ENCODE peak calls at places on chromosomes 13 and 19, in five cellular contexts. I is thoracic aorta, M is endodermal cell, V is left ventricle myocardium inferior, K is H9. T is an unnamed sample.

GRCh38 chr13:49498211-49498610 is 2.5 kb downstream of the PHF11 start:
- DNase-seq in M (no peak), I (no peak), K (no peak), V (no peak), T (no peak)

GRCh38 chr19:40908981-40909380 is 26.9 kb upstream of the CYP2A7 start:
- DNase-seq in K (no peak), V (no peak), M (no peak), I (no peak), T (no peak)

GRCh38 chr19:48603850-48604249 is 2.7 kb upstream of the SPACA4 start:
- DNase-seq in V (no peak), I (no peak), M (no peak), K (no peak), T (no peak)

GRCh38 chr19:3880471-3881271 is at the start of gene ATCAY:
- DNase-seq in M (peak; percentile 89), I (no peak), V (no peak), K (peak; percentile 90), T (no peak)

GRCh38 chr13:35865341-35866240 is 265.6 kb downstream of the DCLK1 start:
- DNase-seq in K (no peak), V (no peak), I (no peak), M (no peak), T (no peak)

GRCh38 chr13:70959376-70959775 is 851.1 kb upstream of the KLHL1 start:
- DNase-seq in M (no peak), V (no peak), K (no peak), I (no peak), T (no peak)

GRCh38 chr19:17243854-17244617 is 1.7 kb downstream of the NR2F6 start:
- DNase-seq in V (peak; percentile 75), K (peak; percentile 59), M (peak; percentile 85), I (no peak), T (no peak)

GRCh38 chr19:9342610-9343304 is 18.8 kb downstream of the ZNF559 start:
- DNase-seq in V (no peak), K (no peak), I (no peak), M (no peak), T (no peak)

GRCh38 chr13:19927117-19927734 is 31.3 kb upstream of the ZMYM2 start:
- DNase-seq in M (no peak), K (no peak), V (no peak), I (no peak), T (no peak)

GRCh38 chr19:7731615-7732014 is 295 bp downstream of the CLEC4G start:
- DNase-seq in K (no peak), V (no peak), I (no peak), M (no peak), T (no peak)

GRCh38 chr19:14661372-14661924 is 13.2 kb downstream of the ADGRE3 start:
- DNase-seq in V (no peak), I (no peak), M (no peak), K (no peak), T (no peak)

GRCh38 chr19:38977445-38978314 is 2.1 kb upstream of the FBXO17 start:
- DNase-seq in I (no peak), V (no peak), M (no peak), K (no peak), T (peak; percentile 45)

GRCh38 chr13:111511219-111511732 is 190.8 kb downstream of the TEX29 start:
- DNase-seq in K (no peak), V (no peak), M (no peak), I (no peak), T (no peak)

GRCh38 chr19:28701491-28701890 is 511.5 kb downstream of the UQCRFS1 start:
- DNase-seq in K (no peak), I (no peak), M (no peak), V (no peak), T (no peak)

GRCh38 chr19:50358483-50359431 is 6.7 kb downstream of the NAPSA start:
- DNase-seq in I (no peak), K (no peak), V (peak; percentile 74), M (no peak), T (no peak)

GRCh38 chr13:106336663-106337062 is 198.8 kb downstream of the EFNB2 start:
- DNase-seq in M (no peak), I (no peak), V (no peak), K (no peak), T (no peak)

GRCh38 chr13:66635526-66635925 is 594.6 kb downstream of the PCDH9 start:
- DNase-seq in K (no peak), V (no peak), I (no peak), M (no peak), T (peak; percentile 60)

GRCh38 chr19:54188224-54188871 is 1.0 kb downstream of the MBOAT7 start:
- DNase-seq in V (no peak), K (peak; percentile 34), M (peak; percentile 62), I (no peak), T (no peak)

GRCh38 chr13:79423801-79424642 is 18.0 kb upstream of the RBM26 start:
- DNase-seq in V (no peak), M (no peak), K (no peak), I (no peak), T (no peak)

GRCh38 chr13:52393572-52394357 is 12.2 kb downstream of the THSD1 start:
- DNase-seq in K (no peak), I (no peak), V (no peak), M (no peak), T (no peak)

GRCh38 chr19:35774274-35775045 is 904 bp upstream of the ARHGAP33 start:
- DNase-seq in V (no peak), I (no peak), K (peak; percentile 36), M (no peak), T (no peak)

GRCh38 chr13:100694722-100695644 is 20.4 kb upstream of the TMTC4 start:
- DNase-seq in M (peak; percentile 89), V (no peak), I (no peak), K (peak; percentile 84), T (no peak)

GRCh38 chr13:103031332-103031873 is 34.8 kb downstream of the SLC10A2 start:
- DNase-seq in I (no peak), K (no peak), M (no peak), V (no peak), T (no peak)

GRCh38 chr13:110780410-110780809 is 66.9 kb downstream of the ING1 start:
- DNase-seq in M (no peak), K (no peak), V (no peak), I (no peak), T (no peak)

GRCh38 chr19:49056101-49056901 is 1.2 kb downstream of the CGB7 start:
- DNase-seq in M (peak; percentile 89), K (peak; percentile 79), V (peak; percentile 55), I (no peak), T (no peak)

GRCh38 chr13:73922728-73923393 is 211.3 kb downstream of the KLF12 start:
- DNase-seq in I (no peak), M (no peak), K (no peak), V (no peak), T (no peak)

GRCh38 chr19:43751466-43752220 is 3.1 kb downstream of the SMG9 start:
- DNase-seq in K (no peak), M (no peak), V (no peak), I (no peak), T (no peak)

GRCh38 chr19:35139618-35139943 is 957 bp downstream of the FXYD1 start:
- DNase-seq in K (no peak), V (no peak), I (no peak), M (no peak), T (no peak)

GRCh38 chr19:45809643-45810159 is 5.4 kb downstream of the RSPH6A start:
- DNase-seq in V (no peak), K (peak; percentile 72), I (no peak), M (peak; percentile 71), T (no peak)

GRCh38 chr13:58463841-58464240 is 832.3 kb downstream of the PCDH17 start:
- DNase-seq in I (no peak), K (no peak), V (no peak), M (no peak), T (no peak)

GRCh38 chr19:54153731-54154326 is 5.7 kb downstream of the LENG1 start:
- DNase-seq in V (no peak), M (no peak), K (no peak), I (no peak), T (no peak)

GRCh38 chr19:58218899-58219298 is 9.8 kb upstream of the ZNF544 start:
- DNase-seq in M (peak; percentile 76), I (no peak), V (no peak), K (peak; percentile 73), T (no peak)

GRCh38 chr19:15812059-15812722 is 3.3 kb downstream of the OR10H1 start:
- DNase-seq in K (no peak), I (no peak), M (no peak), V (no peak), T (no peak)

GRCh38 chr19:30851646-30852045 is 479.5 kb downstream of the ZNF536 start:
- DNase-seq in I (no peak), K (no peak), V (no peak), M (no peak), T (no peak)

DNA sequence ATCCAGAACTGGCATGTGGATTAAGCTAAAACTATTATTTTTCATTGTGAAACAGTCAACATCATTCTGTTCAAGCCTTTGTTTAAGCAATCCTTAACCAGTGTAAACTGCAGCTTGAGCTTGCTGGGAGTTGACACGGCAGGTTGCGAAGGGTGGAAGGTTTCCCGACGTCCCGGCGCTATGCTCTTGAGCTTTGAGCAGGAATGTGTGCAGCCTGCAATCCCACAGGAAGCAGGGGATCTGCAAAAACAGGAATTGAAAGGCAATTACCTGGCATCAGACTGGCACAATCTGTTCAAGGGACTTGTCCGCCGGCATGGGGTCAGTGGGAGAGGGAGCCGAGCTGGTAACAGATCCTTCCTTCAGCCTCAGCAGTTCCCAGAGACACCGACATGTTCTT is 586.7 kb upstream of the SGCG start:
- DNase-seq in I (no peak), M (no peak), K (no peak), V (no peak), T (no peak)
- H3K27ac ChIP-seq in I (no peak overlapping the region), M (no peak overlapping the region), K (no peak overlapping the region), V (no peak overlapping the region), T (no peak overlapping the region)

DNA sequence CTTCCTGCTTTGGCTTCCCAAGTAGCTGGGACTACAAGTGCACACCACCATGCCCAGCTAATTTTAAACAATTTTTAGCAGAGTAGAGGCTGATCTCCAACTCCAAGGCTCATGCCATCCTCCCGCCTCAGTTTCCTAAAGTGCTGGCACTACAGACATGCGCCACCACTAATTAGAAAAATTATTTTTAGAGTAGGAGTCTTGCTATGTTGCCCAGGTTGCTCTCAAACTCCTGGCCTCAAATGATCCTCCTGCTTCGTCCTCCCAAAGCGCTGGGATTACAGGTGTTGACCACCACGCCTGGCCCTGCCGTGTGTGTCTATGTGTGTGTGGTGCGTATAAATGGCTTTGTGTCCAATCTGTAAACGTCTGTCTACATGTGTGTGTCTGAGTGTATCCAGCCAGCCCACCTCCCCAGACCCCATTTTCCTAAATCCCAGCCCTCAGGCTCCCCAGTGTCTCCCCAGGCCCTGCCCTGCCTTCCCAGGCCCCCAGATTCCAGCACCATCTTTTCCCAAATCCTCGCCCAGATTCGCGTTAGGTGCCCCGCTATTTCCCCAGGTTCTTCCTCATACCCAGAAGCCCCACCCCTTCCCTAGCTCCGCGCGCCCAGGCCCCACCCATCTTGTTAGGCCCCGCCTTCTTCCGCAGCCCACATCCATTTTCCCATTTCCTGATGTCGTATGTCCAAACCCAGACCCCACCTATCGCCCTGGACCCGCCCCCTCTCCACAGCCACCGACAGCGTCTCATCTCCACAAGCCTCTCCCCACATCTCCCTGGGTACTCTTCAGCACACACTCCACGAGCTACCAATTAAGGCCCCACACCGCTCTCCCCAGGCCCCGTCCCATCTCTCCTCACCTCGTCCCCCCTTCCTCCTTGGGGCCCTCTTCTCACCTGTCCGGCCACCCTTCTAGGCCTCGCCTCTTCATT is 24.9 kb downstream of the SLC8A2 start:
- DNase-seq in I (no peak), K (peak; percentile 96), V (no peak), M (peak; percentile 97), T (no peak)
- H3K27ac ChIP-seq in I (no peak overlapping the region), K (no peak overlapping the region), V (no peak overlapping the region), M (no peak overlapping the region), T (no peak overlapping the region)

GRCh38 chr13:113860579-113861432 is 3.1 kb downstream of the GAS6 start:
- DNase-seq in I (no peak), V (no peak), K (peak; percentile 80), M (peak; percentile 94), T (no peak)
- H3K27ac ChIP-seq in I (peak overlapping the region; percentile 93), V (peak overlapping the region; percentile 99), K (peak overlapping the region; percentile 7), M (peak overlapping the region; percentile 70), T (peak overlapping the region; percentile 84)

GRCh38 chr13:32901994-32902780 is 114.0 kb upstream of the KL start:
- DNase-seq in M (no peak), K (no peak), I (no peak), V (no peak), T (no peak)
- H3K27ac ChIP-seq in M (no peak overlapping the region), K (no peak overlapping the region), I (peak overlapping the region; percentile 61), V (peak overlapping the region; percentile 80), T (no peak overlapping the region)

T was measured in epithelial cell of prostate.